ENCODE peak calls at places on chromosomes 13 and 19, in four cellular contexts. N, D, O and X are unnamed samples.

GRCh38 chr13:97257800-97258799 is 36.0 kb downstream of the MBNL2 start:
- DNase-seq in N (peak; percentile 47), O (peak; percentile 80), D (peak; percentile 77), X (peak; percentile 94)

GRCh38 chr13:26523007-26523406 is 34.5 kb upstream of the WASF3 start:
- DNase-seq in D (no peak), N (no peak), O (no peak), X (no peak)

GRCh38 chr19:5086232-5086631 is 117.3 kb downstream of the KDM4B start:
- DNase-seq in D (no peak), N (no peak), O (no peak), X (no peak)

GRCh38 chr13:27034678-27035111 is 136.9 kb downstream of the USP12 start:
- DNase-seq in D (no peak), O (no peak), N (peak; percentile 58), X (peak; percentile 65)

GRCh38 chr13:36789061-36789460 is 30.0 kb upstream of the RFXAP start:
- DNase-seq in D (no peak), N (no peak), O (peak; percentile 17), X (no peak)

GRCh38 chr13:80957019-80957650 is 616.2 kb upstream of the SPRY2 start:
- DNase-seq in D (no peak), N (no peak), O (no peak), X (no peak)

GRCh38 chr19:41225238-41226052 is 6.4 kb downstream of the AXL start:
- DNase-seq in O (peak; percentile 98), N (peak; percentile 83), D (peak; percentile 94), X (no peak)

GRCh38 chr19:35048911-35049411 is 7.4 kb downstream of the HPN start:
- DNase-seq in D (no peak), N (no peak), O (no peak), X (no peak)

GRCh38 chr13:74644239-74644638 is 510.0 kb upstream of the KLF12 start:
- DNase-seq in O (no peak), N (no peak), D (no peak), X (no peak)

GRCh38 chr13:26255717-26256277 is 1.9 kb downstream of the CDK8 start:
- DNase-seq in O (no peak), D (peak; percentile 36), N (no peak), X (no peak)

GRCh38 chr13:24220086-24220703 is 59.7 kb downstream of the SPATA13 start:
- DNase-seq in D (peak; percentile 76), O (peak; percentile 58), N (peak; percentile 61), X (peak; percentile 71)

GRCh38 chr13:75901509-75901908 is 265.4 kb downstream of the LMO7 start:
- DNase-seq in N (no peak), O (no peak), D (no peak), X (no peak)